ENCODE peak calls at places on chromosomes 2 and 18, in four cellular contexts. I, T, B and A are unnamed samples.

GRCh38 chr18:45567123-45567522 is 48.2 kb upstream of the SLC14A2 start:
- DNase-seq in B (peak; percentile 2), I (no peak), T (no peak), A (no peak)

GRCh38 chr2:58900664-58901063 is 659.5 kb upstream of the FANCL start:
- DNase-seq in B (no peak), T (no peak), I (no peak), A (no peak)

GRCh38 chr2:240918258-240919091 is 12.3 kb downstream of the CROCC2 start:
- DNase-seq in T (no peak), I (peak; percentile 70), B (no peak), A (no peak)

GRCh38 chr2:73089270-73090030 is 17.9 kb upstream of the SFXN5 start:
- DNase-seq in T (peak; percentile 75), B (peak; percentile 96), I (peak; percentile 89), A (peak; percentile 97)

GRCh38 chr2:53438056-53438455 is 329.5 kb upstream of the CHAC2 start:
- DNase-seq in T (no peak), I (no peak), B (no peak), A (no peak)

GRCh38 chr18:23811176-23811575 is 121.9 kb downstream of the LAMA3 start:
- DNase-seq in I (no peak), B (no peak), T (no peak), A (no peak)

GRCh38 chr2:223076573-223076972 is 24.6 kb downstream of the KCNE4 start:
- DNase-seq in T (no peak), B (peak; percentile 67), I (no peak), A (peak; percentile 61)

GRCh38 chr18:47930086-47930843 is at the start of gene SMAD2:
- DNase-seq in B (peak; percentile 37), T (peak; percentile 17), I (peak; percentile 90), A (no peak)

GRCh38 chr2:135490381-135490780 is 40.6 kb downstream of the ZRANB3 start:
- DNase-seq in T (no peak), B (no peak), I (no peak), A (no peak)

DNA sequence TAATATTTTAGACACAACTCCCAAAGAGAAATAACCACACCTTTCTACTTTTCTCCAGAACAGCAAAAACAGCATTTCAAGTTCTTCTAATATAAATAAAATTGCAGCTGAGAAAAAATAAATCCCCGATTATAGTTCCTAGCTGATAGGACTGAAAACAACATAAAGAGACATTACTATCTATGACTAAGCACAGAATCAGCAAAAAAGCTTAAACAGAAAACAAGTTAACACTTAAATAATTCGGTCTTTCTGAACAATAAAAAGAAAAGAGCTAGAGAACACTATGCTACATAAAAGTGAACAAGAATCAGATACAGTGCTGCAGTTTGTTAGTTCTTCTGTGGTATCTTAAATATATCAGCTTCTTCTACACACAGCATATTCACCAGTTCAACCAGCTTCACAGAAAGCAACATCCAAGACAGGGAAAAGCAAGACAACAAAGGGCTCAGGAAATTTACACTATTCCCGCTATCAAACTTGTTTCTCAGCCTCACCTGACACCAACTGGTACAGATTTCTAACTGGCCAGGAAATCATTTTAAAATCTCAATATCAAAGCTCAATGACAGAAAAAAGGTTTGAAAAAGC is 28.6 kb downstream of the FEZ2 start:
- DNase-seq in I (no peak), T (no peak), B (no peak), A (no peak)
- H3K4me3 ChIP-seq in I (no peak overlapping the region), T (no peak overlapping the region), B (no peak overlapping the region), A (no peak overlapping the region)

GRCh38 chr2:70090706-70091334 is 3.5 kb downstream of the PCBP1 start:
- DNase-seq in I (no peak), T (no peak), B (no peak), A (no peak)
- TF ChIP-seq CTCF in I (no peak), T (no peak), B (no peak), A (no peak)

GRCh38 chr2:177165731-177166711 is 46.6 kb upstream of the HNRNPA3 start:
- DNase-seq in I (no peak), T (no peak), B (no peak), A (no peak)
- H3K4me3 ChIP-seq in I (peak overlapping the region; percentile 57), T (no peak overlapping the region), B (no peak overlapping the region), A (no peak overlapping the region)

GRCh38 chr2:33408109-33408508 is 68.3 kb upstream of the RASGRP3 start:
- DNase-seq in I (no peak), T (no peak), B (no peak), A (no peak)

GRCh38 chr2:33411765-33412164 is 64.7 kb upstream of the RASGRP3 start:
- DNase-seq in I (no peak), B (peak; percentile 74), T (no peak), A (no peak)

GRCh38 chr2:33409417-33409955 is 67.0 kb upstream of the RASGRP3 start:
- DNase-seq in I (no peak), B (no peak), T (no peak), A (no peak)

GRCh38 chr2:33417093-33417492 is 59.4 kb upstream of the RASGRP3 start:
- DNase-seq in T (no peak), I (no peak), B (no peak), A (no peak)

GRCh38 chr2:33412920-33413319 is 63.5 kb upstream of the RASGRP3 start:
- DNase-seq in T (no peak), B (peak; percentile 38), I (no peak), A (no peak)
- TF ChIP-seq CTCF in T (peak; percentile 48), B (peak; percentile 58), I (no peak), A (peak; percentile 55)

DNA sequence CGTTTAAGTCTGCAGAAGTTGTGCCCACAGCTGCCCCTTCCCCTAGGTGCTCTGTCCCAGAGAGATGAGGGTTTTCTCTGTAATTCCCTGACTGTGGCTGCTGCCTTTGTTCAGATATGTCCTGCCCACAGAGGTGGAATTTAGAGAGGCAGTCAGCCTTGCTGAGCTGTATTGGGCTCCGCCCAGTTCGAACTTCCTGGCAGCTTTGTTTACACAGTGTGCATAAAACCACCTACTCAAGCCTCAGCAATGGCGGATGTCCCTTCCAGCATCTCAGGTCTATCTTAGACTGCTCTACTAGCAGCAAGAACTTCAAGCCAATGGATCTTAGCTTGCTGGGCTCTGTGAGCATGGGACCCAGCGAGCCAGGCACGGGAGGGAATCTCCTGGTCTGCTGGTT is 48.1 kb downstream of the LHCGR start:
- DNase-seq in T (no peak), B (no peak), I (no peak), A (no peak)
- H3K4me3 ChIP-seq in T (no peak overlapping the region), B (no peak overlapping the region), I (no peak overlapping the region), A (no peak overlapping the region)

GRCh38 chr18:9708057-9708881 is at the start of gene RAB31:
- DNase-seq in B (no peak), I (peak; percentile 91), T (no peak), A (no peak)
- TF ChIP-seq CTCF in B (no peak), I (no peak), T (no peak), A (no peak)

DNA sequence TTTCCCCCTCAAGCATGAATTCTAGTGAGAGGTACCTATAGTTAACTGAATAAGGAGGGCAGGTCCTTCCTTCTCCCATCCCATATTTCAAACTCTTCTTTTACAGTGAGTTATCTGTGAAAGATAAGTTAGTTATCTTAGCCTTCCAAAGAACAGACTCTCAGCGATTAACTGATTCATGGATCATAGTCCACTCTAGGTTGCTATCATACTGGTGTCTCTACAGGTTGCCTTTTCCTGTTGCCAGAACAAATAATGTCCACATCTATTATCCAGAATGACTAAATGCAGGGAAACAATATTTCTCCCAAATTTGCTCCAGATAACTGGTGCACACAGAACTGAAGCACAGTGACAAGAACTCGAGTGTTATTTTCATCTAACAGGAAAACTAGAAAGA is 68.3 kb downstream of the MEP1B start:
- DNase-seq in B (no peak), T (no peak), I (no peak), A (no peak)
- H3K4me3 ChIP-seq in B (no peak overlapping the region), T (no peak overlapping the region), I (no peak overlapping the region), A (no peak overlapping the region)